ENCODE peak calls at places on chromosomes 2 and 18, in four cellular contexts. I is foreskin fibroblast, L is kidney, R is A549. G is an unnamed sample.

GRCh38 chr2:160784034-160784433 is 290.4 kb upstream of the RBMS1 start:
- DNase-seq in I (no peak), R (peak), L (no peak), G (no peak)

GRCh38 chr2:101140978-101141655 is 10.1 kb downstream of the TBC1D8 start:
- DNase-seq in L (no peak), I (no peak), R (no peak), G (no peak)

GRCh38 chr2:135797497-135798274 is 39.3 kb downstream of the LCT start:
- DNase-seq in L (peak), R (peak), I (peak), G (no peak)

GRCh38 chr2:52335727-52336126 is 1303.8 kb upstream of the NRXN1 start:
- DNase-seq in I (no peak), R (no peak), L (no peak), G (no peak)

GRCh38 chr2:179946810-179947485 is 60.1 kb downstream of the CWC22 start:
- DNase-seq in I (no peak), R (no peak), L (no peak), G (no peak)

GRCh38 chr2:128791983-128792315 is 473.3 kb upstream of the HS6ST1 start:
- DNase-seq in I (no peak), L (no peak), R (no peak), G (no peak)

GRCh38 chr2:45813003-45813601 is 161.6 kb downstream of the PRKCE start:
- DNase-seq in L (no peak), R (no peak), I (peak), G (no peak)

GRCh38 chr2:183250061-183250460 is 125.8 kb downstream of the NUP35 start:
- DNase-seq in I (no peak), R (no peak), L (no peak), G (no peak)

GRCh38 chr2:75481041-75481836 is 79.5 kb downstream of the EVA1A start:
- DNase-seq in R (peak), L (no peak), I (peak), G (no peak)

GRCh38 chr2:98372579-98372978 is 26.3 kb downstream of the CNGA3 start:
- DNase-seq in I (no peak), L (no peak), R (no peak), G (no peak)

GRCh38 chr2:75389271-75389670 is 171.5 kb downstream of the EVA1A start:
- DNase-seq in R (no peak), L (no peak), I (no peak), G (no peak)

GRCh38 chr2:177298191-177298590 is 33.7 kb upstream of the NFE2L2 start:
- DNase-seq in I (no peak), L (no peak), R (no peak), G (no peak)

GRCh38 chr2:183532514-183532913 is 408.3 kb downstream of the NUP35 start:
- DNase-seq in L (no peak), R (no peak), I (no peak), G (no peak)

GRCh38 chr18:60861575-60861974 is 471.7 kb upstream of the CDH20 start:
- DNase-seq in I (no peak), L (no peak), R (no peak), G (no peak)

GRCh38 chr18:78632111-78632541 is 347.5 kb upstream of the SALL3 start:
- DNase-seq in R (peak), L (no peak), I (peak), G (no peak)
- TF ChIP-seq CTCF in R (no peak), L (no peak), I (no peak), G (no peak)

GRCh38 chr2:223779877-223780276 is 57.5 kb downstream of the AP1S3 start:
- DNase-seq in L (no peak), I (peak), R (peak), G (no peak)
- TF ChIP-seq CTCF in L (no peak), I (peak), R (peak), G (peak)

GRCh38 chr2:95392730-95393455 is 9.6 kb upstream of the FAHD2A start:
- DNase-seq in L (no peak), I (no peak), R (no peak), G (no peak)
- TF ChIP-seq CTCF in L (no peak), I (no peak), R (no peak), G (peak)

DNA sequence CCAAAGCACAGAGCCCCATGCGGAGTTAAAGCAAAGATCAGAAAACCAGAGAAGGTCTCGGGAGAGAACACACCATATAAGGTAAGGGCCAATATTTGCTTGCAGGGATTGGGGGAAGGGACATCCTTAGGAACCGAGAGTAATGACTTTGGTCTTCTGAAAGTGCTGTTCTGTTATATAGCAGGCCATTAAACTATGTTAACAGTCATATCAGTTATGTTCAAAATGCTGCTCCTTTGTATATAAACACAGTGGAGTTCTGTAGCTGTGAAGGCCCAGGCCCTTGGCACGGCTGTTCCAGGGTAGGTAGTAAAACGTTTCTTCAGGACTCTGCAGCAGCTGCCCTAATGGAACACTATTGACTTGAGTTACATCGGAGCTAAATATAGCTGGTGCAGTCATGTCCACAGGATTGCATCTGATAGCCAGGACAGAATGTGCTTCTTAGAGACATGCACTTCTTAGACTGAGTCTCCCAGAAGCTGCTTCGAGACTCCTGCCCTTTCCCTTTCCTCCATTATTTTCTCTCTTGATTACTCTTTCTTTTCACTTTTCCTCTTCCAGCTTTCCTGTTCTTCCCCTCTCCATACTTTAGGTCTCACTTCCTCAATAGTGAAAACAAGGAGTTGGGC is 122.4 kb downstream of the SETBP1 start:
- DNase-seq in I (peak), L (peak), R (no peak), G (no peak)
- TF ChIP-seq CTCF in I (no peak), L (no peak), R (no peak), G (no peak)

GRCh38 chr2:144224446-144224845 is 295.5 kb downstream of the ZEB2 start:
- DNase-seq in L (no peak), I (no peak), R (no peak), G (no peak)
- TF ChIP-seq CTCF in L (no peak), I (no peak), R (no peak), G (no peak)

GRCh38 chr2:233851169-233851568 is 3.2 kb downstream of the HJURP start:
- DNase-seq in I (no peak), R (no peak), L (no peak), G (no peak)
- TF ChIP-seq CTCF in I (no peak), R (no peak), L (no peak), G (no peak)

GRCh38 chr2:65919579-65920188 is 487.3 kb upstream of the SPRED2 start:
- DNase-seq in L (no peak), I (no peak), R (no peak), G (no peak)

GRCh38 chr2:65916785-65917295 is 484.4 kb upstream of the SPRED2 start:
- DNase-seq in R (no peak), L (no peak), I (no peak), G (no peak)

GRCh38 chr2:65920659-65921058 is 488.3 kb upstream of the SPRED2 start:
- DNase-seq in L (no peak), I (no peak), R (no peak), G (no peak)

GRCh38 chr2:65917990-65918389 is 485.6 kb upstream of the SPRED2 start:
- DNase-seq in R (no peak), I (no peak), L (no peak), G (no peak)

DNA sequence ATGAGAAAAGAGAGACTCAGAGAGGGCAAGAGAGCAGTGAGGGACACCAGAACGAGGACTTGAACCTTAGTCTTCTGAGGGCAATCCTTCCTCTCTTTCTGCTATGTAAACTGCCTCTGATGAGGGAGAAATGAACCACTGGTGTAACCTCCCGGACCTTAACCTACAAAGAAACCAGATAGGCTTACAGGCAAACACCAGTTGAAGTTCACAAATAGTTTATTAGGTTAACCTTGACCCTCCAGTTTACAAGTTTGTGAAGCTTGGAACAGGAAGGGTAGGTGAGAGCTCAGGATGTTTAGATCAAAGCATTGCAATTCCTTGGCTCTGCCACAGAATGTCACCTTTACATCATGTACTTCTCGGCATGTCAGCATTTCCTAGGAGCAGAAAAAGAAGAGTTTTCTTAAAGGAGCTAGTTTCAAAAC is 486.4 kb upstream of the SPRED2 start:
- DNase-seq in I (no peak), R (no peak), L (no peak), G (no peak)
- TF ChIP-seq CTCF in I (no peak), R (no peak), L (no peak), G (no peak)

GRCh38 chr2:120228503-120228902 is 5.3 kb upstream of the TMEM185B start:
- DNase-seq in L (no peak), R (no peak), I (no peak), G (no peak)
- TF ChIP-seq CTCF in L (no peak), R (no peak), I (no peak), G (peak)

G was measured in chondrocyte.